ENCODE peak calls at places on chromosomes 11 and 22, in seven cellular contexts. M, C, D, Z, G, A and P are unnamed samples. For H3K4me1 and H3K27me3, the result is how much of the 10 kb centered on the place peaks cover.

GRCh38 chr11:65788801-65789200 is 1.9 kb downstream of the OVOL1 start:
- DNase-seq in A (no peak), C (no peak), M (no peak), D (no peak), Z (no peak), G (no peak), P (no peak)

GRCh38 chr11:84291996-84292395 is 1005.8 kb upstream of the CCDC90B start:
- DNase-seq in Z (no peak), A (no peak), G (no peak), M (no peak), D (no peak), C (peak), P (no peak)

GRCh38 chr11:109864161-109864661 is 229.0 kb upstream of the ZC3H12C start:
- DNase-seq in C (peak), A (no peak), D (no peak), G (no peak), M (no peak), Z (no peak), P (no peak)

GRCh38 chr11:125072210-125072960 is 9.3 kb downstream of the SLC37A2 start:
- DNase-seq in D (no peak), Z (no peak), M (no peak), G (no peak), A (no peak), C (no peak), P (no peak)

GRCh38 chr22:32063701-32064100 is 20.6 kb downstream of the SLC5A1 start:
- DNase-seq in Z (no peak), M (no peak), C (no peak), D (no peak), A (no peak), G (no peak), P (no peak)

GRCh38 chr11:110859998-110860397 is 147.8 kb upstream of the ARHGAP20 start:
- DNase-seq in Z (no peak), A (no peak), G (no peak), C (no peak), M (no peak), D (no peak), P (no peak)

GRCh38 chr22:50486561-50487289 is at the start of gene MIOX:
- DNase-seq in C (no peak), Z (no peak), D (no peak), G (no peak), A (no peak), M (no peak), P (peak)

GRCh38 chr11:117766576-117766975 is 30.4 kb downstream of the DSCAML1 start:
- DNase-seq in A (no peak), M (no peak), Z (no peak), C (no peak), D (no peak), G (no peak), P (no peak)

GRCh38 chr11:114129699-114130659 is 70.5 kb downstream of the ZBTB16 start:
- DNase-seq in Z (no peak), D (no peak), C (no peak), G (no peak), M (no peak), A (no peak), P (no peak)

GRCh38 chr11:94788396-94788795 is 20.2 kb downstream of the AMOTL1 start:
- DNase-seq in C (no peak), M (no peak), A (no peak), G (no peak), Z (no peak), D (no peak), P (no peak)

GRCh38 chr11:129298990-129299389 is 76.7 kb upstream of the BARX2 start:
- DNase-seq in M (no peak), D (no peak), Z (no peak), A (no peak), C (peak), G (no peak), P (no peak)

GRCh38 chr11:14539867-14540475 is 19.8 kb upstream of the PSMA1 start:
- DNase-seq in A (no peak), Z (no peak), C (no peak), M (no peak), D (no peak), G (no peak), P (no peak)

GRCh38 chr11:113090716-113091577 is 129.7 kb downstream of the NCAM1 start:
- DNase-seq in M (no peak), C (no peak), G (no peak), D (no peak), Z (no peak), A (no peak), P (no peak)

GRCh38 chr11:119484741-119485605 is 62.0 kb upstream of the THY1 start:
- DNase-seq in G (peak), M (no peak), A (peak), Z (peak), C (no peak), D (peak), P (no peak)

GRCh38 chr22:26547426-26547825 is 35.2 kb upstream of the TFIP11 start:
- DNase-seq in A (no peak), G (no peak), D (no peak), M (peak), Z (no peak), C (no peak), P (no peak)

GRCh38 chr22:36383110-36383581 is 4.6 kb downstream of the MYH9 start:
- DNase-seq in D (no peak), Z (no peak), A (no peak), G (no peak), C (peak), M (peak), P (no peak)

GRCh38 chr11:46210856-46211255 is 66.6 kb upstream of the CREB3L1 start:
- DNase-seq in G (no peak), A (no peak), C (no peak), M (no peak), Z (no peak), D (no peak), P (no peak)

GRCh38 chr11:65431452-65432132 is 9.0 kb downstream of the NEAT1 start:
- DNase-seq in D (no peak), G (no peak), M (peak), Z (no peak), C (peak), A (no peak), P (no peak)

GRCh38 chr11:12185914-12186313 is 75.5 kb downstream of the MICAL2 start:
- DNase-seq in C (peak), G (peak), Z (no peak), M (no peak), A (no peak), D (no peak), P (peak)

GRCh38 chr22:45499746-45500145 is 2.9 kb upstream of the FBLN1 start:
- DNase-seq in A (no peak), M (no peak), C (no peak), G (peak), D (no peak), Z (peak), P (peak)

DNA sequence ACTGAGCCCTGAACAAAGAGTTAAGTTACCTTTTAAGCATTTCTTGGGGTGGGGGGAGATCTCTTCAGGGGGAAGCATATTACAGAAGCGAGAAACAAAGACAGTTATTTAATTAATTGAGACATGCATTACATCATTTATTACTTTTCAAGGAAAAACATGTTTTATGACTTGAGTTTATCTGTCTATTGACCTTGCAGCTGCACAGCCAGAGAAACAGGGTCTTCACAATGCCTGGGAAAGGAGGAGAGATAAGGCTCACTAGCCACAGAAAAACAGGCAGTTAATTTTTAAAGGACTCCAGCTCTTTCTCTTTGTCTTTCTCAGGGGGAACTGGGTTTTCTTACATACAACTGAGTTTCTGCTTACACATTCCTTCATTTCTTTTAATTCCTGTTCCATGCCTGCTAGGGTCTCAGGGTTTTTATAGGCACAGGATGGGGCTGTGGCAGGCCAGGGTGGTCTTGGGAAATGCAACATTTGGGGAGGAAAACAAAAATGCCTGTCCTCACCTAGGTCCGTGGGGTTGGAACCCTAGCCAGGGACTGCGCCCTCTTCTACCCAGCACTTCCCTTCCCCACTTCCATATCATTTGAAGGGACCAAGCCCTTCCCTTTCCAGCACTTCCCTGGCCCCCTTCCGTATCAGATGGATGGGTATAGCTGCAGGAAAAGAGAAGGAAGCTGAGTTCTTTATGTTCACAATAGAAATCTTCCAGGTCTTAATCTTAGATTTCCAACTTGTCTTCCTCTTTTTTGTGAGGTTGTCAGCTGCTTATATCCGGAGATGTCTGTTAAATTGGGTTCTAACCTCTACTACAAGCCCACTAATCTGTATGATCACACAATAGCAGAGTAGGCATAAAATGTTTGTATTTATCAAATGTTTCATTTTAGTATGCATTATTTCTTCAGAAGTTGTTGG is 38.3 kb downstream of the BIRC2 start:
- DNase-seq in A (no peak), M (no peak), D (no peak), C (no peak), G (no peak), Z (no peak), P (no peak)
- H3K4me3 ChIP-seq in A (no peak), M (no peak), D (no peak), C (no peak), G (no peak), Z (no peak), P (no peak)

DNA sequence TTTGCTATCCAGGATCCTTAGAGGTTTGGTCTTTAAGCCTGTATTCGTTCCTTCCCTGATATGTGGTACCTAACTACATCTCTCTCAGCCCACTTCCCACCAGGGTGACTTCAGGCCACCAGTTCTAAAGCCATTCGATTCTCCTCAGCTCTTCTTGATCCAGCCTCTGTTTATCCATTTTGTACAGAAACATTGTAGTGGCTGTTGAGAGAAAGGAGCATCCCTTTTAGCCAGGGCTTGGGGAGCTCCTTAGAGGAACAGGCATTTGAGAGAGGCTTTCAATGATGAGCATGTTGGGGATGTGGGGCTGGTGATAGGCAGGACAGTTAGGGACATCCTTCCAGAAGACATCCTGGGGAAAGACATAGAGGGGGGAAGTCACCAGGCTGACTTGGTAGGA is 17.9 kb downstream of the UBE2L3 start:
- DNase-seq in G (no peak), M (no peak), D (no peak), A (no peak), Z (no peak), C (no peak), P (no peak)
- H3K4me1 ChIP-seq in G (under half), M (under half), D (half or more), A (under half), Z (under half), C (under half), P (under half)

GRCh38 chr11:79336740-79337517 is 103.9 kb downstream of the TENM4 start:
- DNase-seq in C (no peak), Z (no peak), M (no peak), A (no peak), G (no peak), D (no peak), P (no peak)

GRCh38 chr11:79344765-79345164 is 96.1 kb downstream of the TENM4 start:
- DNase-seq in Z (no peak), D (no peak), C (no peak), G (no peak), M (no peak), A (no peak), P (no peak)

GRCh38 chr11:79340535-79340934 is 100.3 kb downstream of the TENM4 start:
- DNase-seq in M (no peak), C (no peak), A (no peak), Z (no peak), G (no peak), D (no peak), P (no peak)

GRCh38 chr11:79342686-79343085 is 98.1 kb downstream of the TENM4 start:
- DNase-seq in C (no peak), A (no peak), G (peak), M (no peak), Z (no peak), D (no peak), P (no peak)

DNA sequence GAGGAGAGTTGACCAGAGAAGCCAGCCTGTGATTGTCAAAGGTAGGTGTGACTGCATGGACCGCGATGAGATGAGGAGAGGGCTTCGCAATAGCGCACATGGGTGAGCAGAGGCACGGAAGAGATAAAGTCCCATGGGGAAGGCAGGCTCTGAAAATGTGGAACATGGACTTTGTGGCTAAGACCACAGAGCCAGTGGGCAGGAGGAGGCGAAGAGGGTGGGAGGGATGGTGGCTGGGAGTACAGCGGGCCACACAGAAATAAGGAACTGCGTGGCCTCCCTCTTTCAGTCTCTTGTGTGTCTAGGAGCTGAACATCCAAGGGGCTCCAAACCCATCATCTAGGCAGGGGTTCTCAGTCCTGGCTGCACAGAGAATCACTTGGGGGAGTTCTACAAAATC is 98.6 kb downstream of the TENM4 start:
- DNase-seq in G (peak), Z (no peak), A (no peak), C (no peak), M (no peak), D (no peak), P (no peak)
- H3K27me3 ChIP-seq in G (under half), Z (under half), A (under half), C (under half), M (under half), D (under half), P (under half)

GRCh38 chr22:30290679-30291333 is 1.5 kb upstream of the CASTOR1 start:
- DNase-seq in M (no peak), A (peak), C (peak), D (peak), G (peak), Z (peak), P (peak)

GRCh38 chr22:30289980-30290313 is 642 bp upstream of the CASTOR1 start:
- DNase-seq in A (no peak), Z (no peak), D (no peak), C (no peak), G (peak), M (no peak), P (no peak)

GRCh38 chr22:30291334-30291892 is 2.1 kb upstream of the CASTOR1 start:
- DNase-seq in Z (no peak), A (no peak), G (peak), D (no peak), C (no peak), M (no peak), P (no peak)

GRCh38 chr22:30289126-30289979 is at the start of gene CASTOR1:
- DNase-seq in M (peak), C (peak), A (peak), D (peak), Z (peak), G (peak), P (peak)

GRCh38 chr22:30290318-30290678 is 993 bp upstream of the CASTOR1 start:
- DNase-seq in G (no peak), D (no peak), Z (no peak), C (no peak), M (no peak), A (no peak), P (no peak)
- H3K4me3 ChIP-seq in G (peak), D (peak), Z (peak), C (no peak), M (peak), A (peak), P (no peak)

GRCh38 chr11:43690929-43691328 is 10.4 kb downstream of the HSD17B12 start:
- DNase-seq in D (no peak), C (no peak), Z (no peak), G (no peak), A (no peak), M (no peak), P (no peak)

GRCh38 chr11:43691332-43691731 is 10.8 kb downstream of the HSD17B12 start:
- DNase-seq in G (no peak), M (no peak), Z (no peak), A (no peak), C (no peak), D (no peak), P (no peak)

GRCh38 chr11:43691806-43692205 is 11.3 kb downstream of the HSD17B12 start:
- DNase-seq in D (no peak), G (no peak), C (no peak), A (no peak), Z (no peak), M (no peak), P (no peak)

GRCh38 chr11:43687120-43687791 is 6.7 kb downstream of the HSD17B12 start:
- DNase-seq in C (peak), A (no peak), G (peak), D (no peak), Z (peak), M (no peak), P (no peak)

DNA sequence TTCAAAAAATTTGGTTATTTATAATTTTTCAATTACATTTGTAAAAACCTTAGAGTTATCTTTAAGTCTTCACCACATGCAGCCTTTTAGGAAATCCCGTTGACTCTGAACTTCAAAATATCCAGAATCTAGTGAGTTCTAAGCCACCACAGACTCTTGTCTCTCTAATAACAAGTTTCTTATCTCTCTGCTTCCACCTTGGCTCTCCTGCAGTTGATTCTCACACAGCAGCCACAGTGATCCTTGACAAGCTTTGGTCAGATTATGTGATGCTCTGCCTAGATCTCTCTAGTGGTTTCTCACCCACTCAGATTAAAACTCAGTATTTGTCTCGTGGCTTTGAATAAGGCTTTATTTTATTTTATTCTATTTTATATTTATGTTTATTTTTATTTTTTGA is 8.6 kb downstream of the HSD17B12 start:
- DNase-seq in Z (no peak), M (no peak), A (no peak), C (no peak), D (no peak), G (no peak), P (no peak)
- H3K4me1 ChIP-seq in Z (under half), M (under half), A (under half), C (under half), D (under half), G (under half), P (under half)

DNA sequence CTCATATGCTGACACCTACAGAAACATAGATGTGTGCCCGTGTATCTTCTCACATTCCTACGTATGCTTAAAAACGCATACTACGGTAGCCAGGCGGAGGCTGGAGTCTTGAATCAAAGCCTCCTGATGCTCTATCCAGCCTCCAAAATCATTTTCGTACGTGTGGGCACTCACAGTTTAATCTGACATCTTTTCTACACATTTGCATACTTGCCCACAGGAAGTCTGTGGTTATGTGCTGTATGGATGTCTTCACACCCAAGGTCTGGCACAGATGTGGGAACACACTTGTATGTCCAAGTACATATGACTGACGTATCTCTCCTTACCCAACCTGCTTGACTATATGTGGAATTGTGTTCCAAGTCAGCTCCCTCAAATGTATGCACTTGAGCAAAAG is 561.8 kb upstream of the CADM1 start:
- DNase-seq in G (no peak), D (no peak), A (no peak), Z (no peak), C (no peak), M (no peak), P (no peak)
- H3K27me3 ChIP-seq in G (under half), D (under half), A (under half), Z (under half), C (under half), M (under half), P (under half)

DNA sequence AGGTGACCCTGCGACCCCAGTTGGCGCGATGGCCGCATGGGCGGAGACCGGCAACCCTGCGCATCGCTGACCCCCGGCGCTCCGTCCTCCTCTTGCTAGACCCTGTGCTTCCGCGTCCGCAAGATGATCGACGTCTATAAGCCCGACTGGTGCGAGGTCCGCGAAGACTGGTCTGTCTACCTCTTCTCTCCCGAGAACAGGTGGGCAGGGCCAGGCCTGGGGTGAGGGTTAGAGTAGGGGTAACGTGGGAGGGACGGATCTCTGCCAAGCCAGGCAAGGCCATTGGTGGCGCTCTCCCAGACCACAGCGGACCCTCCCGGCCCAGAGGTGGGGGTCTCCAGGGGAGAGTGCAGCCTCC is 92.1 kb downstream of the CACNA1I start:
- DNase-seq in M (no peak), C (no peak), G (no peak), Z (no peak), A (no peak), D (no peak), P (no peak)
- H3K4me3 ChIP-seq in M (peak), C (no peak), G (no peak), Z (peak), A (no peak), D (no peak), P (no peak)

GRCh38 chr11:43751726-43752125 is 71.2 kb downstream of the HSD17B12 start:
- DNase-seq in Z (no peak), C (no peak), G (no peak), M (no peak), A (no peak), D (no peak), P (no peak)
- H3K4me1 ChIP-seq in Z (under half), C (under half), G (under half), M (under half), A (under half), D (under half), P (under half)